ENCODE peak calls at places on chromosome 2, in nine cellular contexts. C, H, L, E, Q, V, U, P and I are unnamed samples.

GRCh38 chr2:64873472-64873924 is 115.7 kb upstream of the SLC1A4 start:
- DNase-seq in H (peak; percentile 86), U (peak; percentile 65), C (peak; percentile 86), V (peak; percentile 94), E (no peak), Q (no peak), L (peak; percentile 84), P (peak; percentile 53), I (peak; percentile 87)

GRCh38 chr2:240363718-240364581 is 71.5 kb upstream of the GPC1 start:
- DNase-seq in V (no peak), U (no peak), E (no peak), Q (no peak), L (no peak), H (no peak), C (no peak), P (no peak), I (no peak)

GRCh38 chr2:129893244-129893643 is 86.2 kb upstream of the RAB6C start:
- DNase-seq in E (no peak), U (no peak), Q (no peak), L (no peak), C (no peak), V (no peak), H (no peak), P (no peak), I (no peak)

GRCh38 chr2:126657636-126658315 is 1.8 kb downstream of the GYPC start:
- DNase-seq in E (peak; percentile 38), U (no peak), P (no peak), V (peak; percentile 95), L (peak; percentile 77), Q (peak; percentile 61), H (peak; percentile 62), C (peak; percentile 94), I (peak; percentile 66)

GRCh38 chr2:166361351-166362153 is 14.2 kb downstream of the SCN9A start:
- DNase-seq in C (no peak), V (no peak), U (no peak), P (peak; percentile 79), E (no peak), H (no peak), Q (no peak), L (no peak), I (no peak)

GRCh38 chr2:219107837-219108236 is 47.1 kb upstream of the IHH start:
- DNase-seq in P (no peak), H (no peak), C (no peak), U (no peak), V (no peak), Q (no peak), E (no peak), L (peak; percentile 45), I (peak; percentile 66)

GRCh38 chr2:98457045-98457696 is 12.5 kb downstream of the INPP4A start:
- DNase-seq in U (peak; percentile 40), E (no peak), Q (no peak), H (no peak), L (no peak), C (no peak), P (no peak), V (no peak), I (no peak)

GRCh38 chr2:191878576-191879298 is 31.8 kb upstream of the CAVIN2 start:
- DNase-seq in V (no peak), P (no peak), E (no peak), U (no peak), C (no peak), Q (no peak), L (no peak), H (no peak), I (no peak)

GRCh38 chr2:219471476-219472371 is 27.0 kb upstream of the GMPPA start:
- DNase-seq in E (no peak), H (no peak), U (no peak), P (no peak), V (no peak), L (no peak), C (no peak), Q (no peak), I (no peak)

GRCh38 chr2:154455871-154456270 is 242.6 kb upstream of the KCNJ3 start:
- DNase-seq in Q (no peak), P (no peak), V (no peak), L (no peak), H (no peak), E (no peak), C (no peak), U (no peak), I (no peak)

GRCh38 chr2:105712166-105712915 is 32.4 kb upstream of the NCK2 start:
- DNase-seq in Q (no peak), P (peak; percentile 41), V (peak; percentile 82), C (no peak), H (no peak), U (no peak), E (no peak), L (no peak), I (no peak)

DNA sequence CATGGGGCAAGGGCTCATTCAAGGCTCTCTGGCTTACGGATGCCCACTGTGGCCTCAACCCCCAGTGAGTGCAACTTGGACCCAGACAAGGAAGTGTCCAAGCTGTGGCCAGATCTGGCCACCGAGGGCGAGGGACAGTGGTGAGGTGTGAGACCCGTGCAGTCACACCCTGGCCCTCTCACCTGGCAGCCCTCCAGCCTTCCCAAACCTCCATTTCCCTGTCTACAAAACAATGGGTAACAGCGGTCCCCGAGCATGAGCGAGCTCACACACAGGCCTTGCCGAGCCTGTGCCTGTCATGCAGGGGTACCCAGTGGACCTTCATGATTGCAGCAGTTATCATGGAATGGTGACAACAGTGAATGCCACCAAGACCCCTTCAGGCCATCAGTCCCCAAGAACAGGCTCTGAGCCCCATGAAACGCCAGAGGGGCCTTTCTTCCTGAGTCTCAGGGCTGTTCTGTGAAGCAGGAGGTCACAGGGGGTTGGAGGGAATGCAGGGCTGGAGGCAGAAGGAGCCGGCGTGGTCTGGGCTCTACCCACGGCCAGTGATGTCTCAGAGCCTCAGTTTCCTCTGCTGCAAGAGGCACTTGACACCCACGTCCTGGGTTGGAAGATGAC is 49.8 kb downstream of the RAMP1 start:
- DNase-seq in V (no peak), C (peak; percentile 62), Q (no peak), U (no peak), L (no peak), P (no peak), H (no peak), E (no peak), I (no peak)
- TF ChIP-seq EP300 in V (no peak), C (no peak), Q (no peak), U (no peak), L (no peak), P (no peak), H (no peak), E (no peak), I (no peak)

GRCh38 chr2:229407170-229407569 is 136.1 kb upstream of the PID1 start:
- DNase-seq in U (peak; percentile 55), Q (no peak), C (peak; percentile 94), H (no peak), E (no peak), V (no peak), L (peak; percentile 52), P (peak; percentile 49), I (peak; percentile 47)

GRCh38 chr2:229409751-229410181 is 138.7 kb upstream of the PID1 start:
- DNase-seq in C (no peak), V (no peak), U (no peak), L (no peak), E (no peak), Q (no peak), H (no peak), P (no peak), I (no peak)

GRCh38 chr2:229408982-229409381 is 137.9 kb upstream of the PID1 start:
- DNase-seq in E (no peak), U (no peak), L (no peak), P (no peak), V (no peak), H (no peak), Q (no peak), C (no peak), I (no peak)

GRCh38 chr2:229410312-229410711 is 139.2 kb upstream of the PID1 start:
- DNase-seq in P (no peak), Q (no peak), H (no peak), E (no peak), U (no peak), V (no peak), C (peak; percentile 75), L (no peak), I (no peak)

DNA sequence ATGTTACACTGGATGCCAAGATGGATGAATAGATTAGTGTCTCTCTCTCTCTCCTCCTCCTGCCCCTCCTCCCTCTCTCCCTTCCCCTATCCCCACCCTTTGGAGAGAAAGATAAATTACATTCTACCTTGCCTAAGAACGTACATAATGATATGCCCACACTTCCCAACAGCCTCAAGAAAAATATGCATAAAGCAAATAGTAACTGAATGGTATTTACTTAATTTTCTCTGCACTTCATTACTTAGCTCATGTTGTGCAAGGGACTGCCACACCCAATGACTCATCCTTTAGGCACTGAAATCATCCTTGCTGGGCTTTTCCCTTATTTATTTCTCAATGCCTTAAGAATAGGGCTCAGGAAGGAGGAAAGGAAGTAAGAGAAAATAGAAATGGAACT is 137.3 kb upstream of the PID1 start:
- DNase-seq in E (no peak), H (no peak), P (peak; percentile 30), L (peak; percentile 47), Q (no peak), C (peak; percentile 83), U (peak; percentile 77), V (no peak), I (peak; percentile 38)
- TF ChIP-seq EP300 in E (no peak), H (no peak), P (no peak), L (no peak), Q (no peak), C (no peak), U (peak; percentile 81), V (no peak), I (no peak)

DNA sequence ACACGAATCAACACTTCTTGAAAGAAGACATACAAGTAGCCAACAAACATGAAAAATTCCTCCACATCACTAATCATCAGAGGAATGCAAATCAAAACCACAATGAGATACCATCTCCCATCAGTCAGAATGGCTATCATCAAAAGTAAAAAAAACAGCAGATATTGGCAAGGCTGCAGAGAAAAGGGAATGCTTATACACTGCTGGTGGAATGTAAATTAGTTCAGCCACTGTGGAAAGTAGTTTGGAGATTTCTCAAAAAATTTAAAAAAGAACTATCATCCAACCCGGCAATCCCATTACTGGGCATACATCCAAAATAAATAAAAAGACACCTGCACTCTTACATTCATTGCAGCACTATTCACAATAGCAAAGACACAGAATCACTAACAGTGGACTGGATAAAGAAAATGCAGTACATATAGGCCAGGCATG is 78.7 kb downstream of the GRB14 start:
- DNase-seq in L (no peak), C (no peak), H (no peak), U (no peak), P (peak; percentile 24), Q (no peak), V (no peak), E (no peak), I (no peak)
- TF ChIP-seq EP300 in L (no peak), C (no peak), H (no peak), U (no peak), P (no peak), Q (no peak), V (no peak), E (no peak), I (no peak)

DNA sequence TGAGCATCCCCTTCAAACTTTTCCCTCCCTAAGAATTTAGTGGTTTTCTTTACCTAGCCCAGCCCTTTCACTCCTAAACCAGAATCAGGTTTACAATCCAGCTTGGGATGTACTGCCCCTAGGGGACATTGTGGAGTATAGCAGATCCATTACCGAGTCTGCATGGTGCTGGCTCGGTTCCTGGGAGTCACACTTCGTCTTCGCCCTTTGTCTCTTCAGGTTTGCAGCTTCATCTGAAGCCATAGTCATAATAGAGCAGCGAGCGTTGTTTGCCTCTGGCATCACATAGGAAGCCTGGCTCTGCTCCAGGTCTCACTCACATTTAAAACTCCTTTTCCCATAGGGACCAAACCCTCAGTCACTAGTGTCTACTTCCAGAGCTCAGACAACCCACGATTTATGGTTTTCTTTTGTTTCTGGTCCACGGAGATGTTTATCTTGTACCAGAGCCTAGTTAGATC is 16.8 kb upstream of the LYPD6 start:
- DNase-seq in C (no peak), Q (peak; percentile 9), L (peak; percentile 37), E (no peak), H (peak; percentile 76), V (no peak), U (peak; percentile 43), P (peak; percentile 52), I (peak; percentile 36)
- TF ChIP-seq EP300 in C (no peak), Q (no peak), L (no peak), E (no peak), H (no peak), V (no peak), U (no peak), P (no peak), I (no peak)